ENCODE peak calls at places on chromosomes 16 and 17, in six cellular contexts. One of them, this sample, is unnamed.

GRCh38 chr16:85675528-85675927 is 13.2 kb downstream of the GINS2 start:
- DNase-seq in H7: peak
- DNase-seq in tibial artery: no peak
- DNase-seq in A549: peak
- DNase-seq in CD4-positive, alpha-beta memory T cell: no peak
- DNase-seq in fibroblast of mammary gland: peak
- DNase-seq in this sample: peak

GRCh38 chr17:82734987-82735866 is at the start of gene FN3K:
- DNase-seq in H7: peak
- DNase-seq in tibial artery: peak
- DNase-seq in A549: peak
- DNase-seq in CD4-positive, alpha-beta memory T cell: no peak
- DNase-seq in fibroblast of mammary gland: peak
- DNase-seq in this sample: peak

GRCh38 chr16:76396977-76397376 is 119.8 kb downstream of the CNTNAP4 start:
- DNase-seq in H7: no peak
- DNase-seq in tibial artery: no peak
- DNase-seq in A549: no peak
- DNase-seq in CD4-positive, alpha-beta memory T cell: no peak
- DNase-seq in fibroblast of mammary gland: no peak
- DNase-seq in this sample: no peak

GRCh38 chr16:2388875-2389433 is 40.3 kb upstream of the CCNF start:
- DNase-seq in H7: no peak
- DNase-seq in tibial artery: no peak
- DNase-seq in A549: peak
- DNase-seq in CD4-positive, alpha-beta memory T cell: no peak
- DNase-seq in fibroblast of mammary gland: peak
- DNase-seq in this sample: peak

GRCh38 chr16:7597677-7598076 is 265.0 kb downstream of the RBFOX1 start:
- DNase-seq in H7: no peak
- DNase-seq in tibial artery: no peak
- DNase-seq in A549: no peak
- DNase-seq in CD4-positive, alpha-beta memory T cell: no peak
- DNase-seq in fibroblast of mammary gland: no peak
- DNase-seq in this sample: no peak

GRCh38 chr17:62780951-62781350 is 27.2 kb downstream of the MARCHF10 start:
- DNase-seq in H7: no peak
- DNase-seq in tibial artery: no peak
- DNase-seq in A549: no peak
- DNase-seq in CD4-positive, alpha-beta memory T cell: no peak
- DNase-seq in fibroblast of mammary gland: no peak
- DNase-seq in this sample: peak

GRCh38 chr17:60145006-60145935 is 4.5 kb upstream of the CA4 start:
- DNase-seq in H7: peak
- DNase-seq in tibial artery: no peak
- DNase-seq in A549: no peak
- DNase-seq in CD4-positive, alpha-beta memory T cell: no peak
- DNase-seq in fibroblast of mammary gland: no peak
- DNase-seq in this sample: no peak

GRCh38 chr16:2385441-2385840 is 43.8 kb upstream of the CCNF start:
- DNase-seq in H7: peak
- DNase-seq in tibial artery: no peak
- DNase-seq in A549: no peak
- DNase-seq in CD4-positive, alpha-beta memory T cell: no peak
- DNase-seq in fibroblast of mammary gland: no peak
- DNase-seq in this sample: no peak

GRCh38 chr17:37541880-37542675 is 52.4 kb downstream of the DUSP14 start:
- DNase-seq in H7: peak
- DNase-seq in tibial artery: no peak
- DNase-seq in A549: no peak
- DNase-seq in CD4-positive, alpha-beta memory T cell: no peak
- DNase-seq in fibroblast of mammary gland: peak
- DNase-seq in this sample: peak

GRCh38 chr16:22232277-22233049 is 26.4 kb downstream of the EEF2K start:
- DNase-seq in H7: no peak
- DNase-seq in tibial artery: no peak
- DNase-seq in A549: peak
- DNase-seq in CD4-positive, alpha-beta memory T cell: no peak
- DNase-seq in fibroblast of mammary gland: peak
- DNase-seq in this sample: no peak

GRCh38 chr17:82269138-82269881 is 4.2 kb downstream of the CSNK1D start:
- DNase-seq in H7: peak
- DNase-seq in tibial artery: no peak
- DNase-seq in A549: no peak
- DNase-seq in CD4-positive, alpha-beta memory T cell: no peak
- DNase-seq in fibroblast of mammary gland: no peak
- DNase-seq in this sample: no peak

GRCh38 chr17:78397681-78398101 is 19.2 kb downstream of the PGS1 start:
- DNase-seq in H7: no peak
- DNase-seq in tibial artery: peak
- DNase-seq in A549: no peak
- DNase-seq in CD4-positive, alpha-beta memory T cell: no peak
- DNase-seq in fibroblast of mammary gland: peak
- DNase-seq in this sample: peak

GRCh38 chr16:50491516-50491915 is 56.7 kb upstream of the NKD1 start:
- DNase-seq in H7: no peak
- DNase-seq in tibial artery: no peak
- DNase-seq in A549: no peak
- DNase-seq in CD4-positive, alpha-beta memory T cell: no peak
- DNase-seq in fibroblast of mammary gland: no peak
- DNase-seq in this sample: no peak

GRCh38 chr16:81456523-81457325 is 12.1 kb downstream of the CMIP start:
- DNase-seq in H7: peak
- DNase-seq in tibial artery: no peak
- DNase-seq in A549: no peak
- DNase-seq in CD4-positive, alpha-beta memory T cell: no peak
- DNase-seq in fibroblast of mammary gland: no peak
- DNase-seq in this sample: no peak

GRCh38 chr17:42895185-42895555 is 5.4 kb upstream of the G6PC1 start:
- DNase-seq in H7: no peak
- DNase-seq in tibial artery: peak
- DNase-seq in A549: peak
- DNase-seq in CD4-positive, alpha-beta memory T cell: no peak
- DNase-seq in fibroblast of mammary gland: peak
- DNase-seq in this sample: peak

GRCh38 chr16:31141489-31142108 is 6.1 kb upstream of the PRSS8 start:
- DNase-seq in H7: peak
- DNase-seq in tibial artery: peak
- DNase-seq in A549: no peak
- DNase-seq in CD4-positive, alpha-beta memory T cell: no peak
- DNase-seq in fibroblast of mammary gland: peak
- DNase-seq in this sample: no peak
- H3K4me3 ChIP-seq in H7: peak
- H3K4me3 ChIP-seq in tibial artery: peak
- H3K4me3 ChIP-seq in A549: no peak
- H3K4me3 ChIP-seq in CD4-positive, alpha-beta memory T cell: peak
- H3K4me3 ChIP-seq in fibroblast of mammary gland: peak
- H3K4me3 ChIP-seq in this sample: peak

GRCh38 chr17:3770471-3770870 is 30.5 kb downstream of the ITGAE start:
- DNase-seq in H7: peak
- DNase-seq in tibial artery: no peak
- DNase-seq in A549: no peak
- DNase-seq in CD4-positive, alpha-beta memory T cell: no peak
- DNase-seq in fibroblast of mammary gland: no peak
- DNase-seq in this sample: no peak
- H3K4me3 ChIP-seq in H7: no peak
- H3K4me3 ChIP-seq in tibial artery: no peak
- H3K4me3 ChIP-seq in A549: no peak
- H3K4me3 ChIP-seq in CD4-positive, alpha-beta memory T cell: no peak
- H3K4me3 ChIP-seq in fibroblast of mammary gland: no peak
- H3K4me3 ChIP-seq in this sample: no peak

GRCh38 chr16:84266451-84266850 is 26.6 kb upstream of the KCNG4 start:
- DNase-seq in H7: peak
- DNase-seq in tibial artery: no peak
- DNase-seq in A549: peak
- DNase-seq in CD4-positive, alpha-beta memory T cell: no peak
- DNase-seq in fibroblast of mammary gland: peak
- DNase-seq in this sample: peak
- H3K4me3 ChIP-seq in H7: no peak
- H3K4me3 ChIP-seq in tibial artery: no peak
- H3K4me3 ChIP-seq in A549: no peak
- H3K4me3 ChIP-seq in CD4-positive, alpha-beta memory T cell: no peak
- H3K4me3 ChIP-seq in fibroblast of mammary gland: no peak
- H3K4me3 ChIP-seq in this sample: no peak

GRCh38 chr16:18797746-18798145 is 3.6 kb downstream of the ARL6IP1 start:
- DNase-seq in H7: no peak
- DNase-seq in tibial artery: no peak
- DNase-seq in A549: no peak
- DNase-seq in CD4-positive, alpha-beta memory T cell: no peak
- DNase-seq in fibroblast of mammary gland: no peak
- DNase-seq in this sample: no peak
- H3K4me3 ChIP-seq in H7: no peak
- H3K4me3 ChIP-seq in tibial artery: no peak
- H3K4me3 ChIP-seq in A549: no peak
- H3K4me3 ChIP-seq in CD4-positive, alpha-beta memory T cell: no peak
- H3K4me3 ChIP-seq in fibroblast of mammary gland: peak
- H3K4me3 ChIP-seq in this sample: no peak

GRCh38 chr16:67967956-67968439 is 439 bp downstream of the SLC12A4 start:
- DNase-seq in H7: peak
- DNase-seq in tibial artery: no peak
- DNase-seq in A549: no peak
- DNase-seq in CD4-positive, alpha-beta memory T cell: no peak
- DNase-seq in fibroblast of mammary gland: no peak
- DNase-seq in this sample: peak
- H3K4me3 ChIP-seq in H7: peak
- H3K4me3 ChIP-seq in tibial artery: peak
- H3K4me3 ChIP-seq in A549: peak
- H3K4me3 ChIP-seq in CD4-positive, alpha-beta memory T cell: peak
- H3K4me3 ChIP-seq in fibroblast of mammary gland: peak
- H3K4me3 ChIP-seq in this sample: peak

GRCh38 chr16:8957509-8958157 is 6.1 kb downstream of the USP7 start:
- DNase-seq in H7: no peak
- DNase-seq in tibial artery: no peak
- DNase-seq in A549: no peak
- DNase-seq in CD4-positive, alpha-beta memory T cell: no peak
- DNase-seq in fibroblast of mammary gland: no peak
- DNase-seq in this sample: no peak
- H3K4me3 ChIP-seq in H7: no peak
- H3K4me3 ChIP-seq in tibial artery: no peak
- H3K4me3 ChIP-seq in A549: no peak
- H3K4me3 ChIP-seq in CD4-positive, alpha-beta memory T cell: peak
- H3K4me3 ChIP-seq in fibroblast of mammary gland: no peak
- H3K4me3 ChIP-seq in this sample: no peak

DNA sequence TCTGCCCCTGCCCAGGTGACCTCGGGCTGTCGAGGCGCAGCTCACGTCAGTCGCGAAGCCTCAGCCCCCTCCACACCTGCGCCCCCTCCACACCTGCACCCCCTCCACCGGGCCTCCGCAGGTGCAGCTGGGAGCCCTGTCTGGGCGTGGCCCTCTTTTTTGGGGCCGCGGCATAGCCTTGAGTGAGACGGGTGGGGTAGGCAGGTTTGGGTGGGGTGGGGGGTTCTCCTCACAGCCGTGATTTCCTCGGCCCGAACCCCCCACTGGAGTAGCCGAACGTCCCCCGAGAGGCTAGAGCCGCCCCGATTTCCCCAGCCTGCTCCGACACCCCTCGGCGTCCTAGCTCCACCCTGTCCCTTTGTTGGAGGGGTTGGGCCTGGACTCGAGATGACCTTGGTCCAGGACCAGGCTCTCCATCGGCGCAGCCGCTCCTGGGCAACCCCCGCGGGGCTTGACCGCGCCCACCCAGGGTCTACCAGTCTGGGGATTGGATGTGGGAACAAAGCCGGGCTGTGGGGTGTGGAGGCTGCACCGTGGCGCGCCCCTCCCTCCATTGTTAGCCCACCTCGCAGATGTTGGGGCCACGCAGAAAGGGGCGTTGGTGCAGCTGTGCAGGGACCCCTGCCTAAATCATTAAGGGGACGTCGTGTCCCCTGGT is 627 bp downstream of the TUBB3 start:
- DNase-seq in H7: peak
- DNase-seq in tibial artery: peak
- DNase-seq in A549: no peak
- DNase-seq in CD4-positive, alpha-beta memory T cell: no peak
- DNase-seq in fibroblast of mammary gland: no peak
- DNase-seq in this sample: no peak
- H3K4me3 ChIP-seq in H7: peak
- H3K4me3 ChIP-seq in tibial artery: peak
- H3K4me3 ChIP-seq in A549: peak
- H3K4me3 ChIP-seq in CD4-positive, alpha-beta memory T cell: no peak
- H3K4me3 ChIP-seq in fibroblast of mammary gland: peak
- H3K4me3 ChIP-seq in this sample: peak

GRCh38 chr16:87968541-87968940 is 17.3 kb downstream of the BANP start:
- DNase-seq in H7: peak
- DNase-seq in tibial artery: no peak
- DNase-seq in A549: no peak
- DNase-seq in CD4-positive, alpha-beta memory T cell: no peak
- DNase-seq in fibroblast of mammary gland: peak
- DNase-seq in this sample: peak
- H3K4me3 ChIP-seq in H7: no peak
- H3K4me3 ChIP-seq in tibial artery: no peak
- H3K4me3 ChIP-seq in A549: no peak
- H3K4me3 ChIP-seq in CD4-positive, alpha-beta memory T cell: no peak
- H3K4me3 ChIP-seq in fibroblast of mammary gland: no peak
- H3K4me3 ChIP-seq in this sample: no peak

This sample was measured in AG10803.